ENCODE peak calls at places on chromosome 16, in four cellular contexts. G, R, Z and O are unnamed samples.

GRCh38 chr16:85718682-85719081 is 29.9 kb upstream of the GINS2 start:
- DNase-seq in R (no peak), Z (peak; percentile 61), G (peak; percentile 77), O (peak; percentile 68)

GRCh38 chr16:85480727-85481101 is 132.4 kb upstream of the GSE1 start:
- DNase-seq in Z (peak; percentile 41), R (no peak), G (no peak), O (peak; percentile 45)

GRCh38 chr16:28181557-28181914 is 30.2 kb downstream of the XPO6 start:
- DNase-seq in R (no peak), G (peak; percentile 52), Z (no peak), O (peak; percentile 26)

GRCh38 chr16:57196276-57196675 is 10.1 kb downstream of the RSPRY1 start:
- DNase-seq in R (no peak), G (no peak), Z (no peak), O (no peak)

GRCh38 chr16:83733301-83733700 is 74.5 kb upstream of the HSBP1 start:
- DNase-seq in R (no peak), G (no peak), Z (no peak), O (no peak)

GRCh38 chr16:84677017-84677803 is 22.6 kb upstream of the USP10 start:
- DNase-seq in Z (no peak), G (no peak), R (no peak), O (no peak)

GRCh38 chr16:89736554-89736953 is 15.2 kb downstream of the ZNF276 start:
- DNase-seq in Z (no peak), R (no peak), G (no peak), O (no peak)

GRCh38 chr16:89049484-89050118 is 44.1 kb upstream of the ACSF3 start:
- DNase-seq in Z (no peak), R (no peak), G (no peak), O (no peak)

GRCh38 chr16:85987750-85988078 is 88.8 kb downstream of the IRF8 start:
- DNase-seq in Z (no peak), G (no peak), R (no peak), O (no peak)

GRCh38 chr16:47043200-47043599 is 69.7 kb upstream of the DNAJA2 start:
- DNase-seq in Z (no peak), G (no peak), R (no peak), O (no peak)

GRCh38 chr16:30949655-30950515 is 1.0 kb downstream of the ORAI3 start:
- DNase-seq in R (no peak), Z (no peak), G (peak; percentile 71), O (no peak)

GRCh38 chr16:30524575-30525571 is 1.5 kb downstream of the ZNF768 start:
- DNase-seq in Z (no peak), R (no peak), G (no peak), O (no peak)

GRCh38 chr16:72099377-72099818 is 5.8 kb downstream of the DHX38 start:
- DNase-seq in R (peak; percentile 15), Z (peak; percentile 70), G (peak; percentile 71), O (peak; percentile 78)

GRCh38 chr16:48409839-48410610 is 24.8 kb upstream of the SIAH1 start:
- DNase-seq in G (peak; percentile 76), Z (no peak), R (no peak), O (peak; percentile 54)

GRCh38 chr16:57266531-57267268 is 17.8 kb downstream of the PLLP start:
- DNase-seq in R (peak; percentile 25), G (peak; percentile 25), Z (no peak), O (no peak)

GRCh38 chr16:85908444-85908843 is 9.5 kb downstream of the IRF8 start:
- DNase-seq in R (no peak), Z (no peak), G (no peak), O (no peak)